ENCODE peak calls at places on chromosomes 5 and 9, in eight cellular contexts. H is breast epithelium, Y is H1, A is sigmoid colon, F is vagina, X is stomach, G is GM12878, E is transverse colon. W is an unnamed sample.

GRCh38 chr9:16429671-16430070 is 440.8 kb downstream of the BNC2 start:
- DNase-seq in H (no peak), Y (no peak), A (no peak), F (no peak), X (no peak), G (no peak), E (no peak), W (no peak)

GRCh38 chr5:72366324-72366976 is 46.3 kb downstream of the PTCD2 start:
- DNase-seq in H (no peak), Y (no peak), A (peak; percentile 81), F (no peak), X (peak; percentile 72), G (peak; percentile 43), E (peak; percentile 63), W (no peak)

GRCh38 chr9:79581794-79582193 is 10.0 kb downstream of the TLE4 start:
- DNase-seq in H (no peak), Y (no peak), A (no peak), F (no peak), X (no peak), G (no peak), E (no peak), W (no peak)

GRCh38 chr9:89804766-89805531 is 200.1 kb downstream of the GADD45G start:
- DNase-seq in H (no peak), Y (no peak), A (no peak), F (no peak), X (no peak), G (no peak), E (no peak), W (no peak)

GRCh38 chr9:20624201-20625002 is 2.1 kb upstream of the MLLT3 start:
- DNase-seq in H (no peak), Y (no peak), A (peak; percentile 74), F (no peak), X (peak; percentile 63), G (peak; percentile 80), E (peak; percentile 65), W (no peak)

GRCh38 chr5:158895573-158895972 is 204.1 kb downstream of the EBF1 start:
- DNase-seq in H (no peak), Y (no peak), A (no peak), F (no peak), X (no peak), G (no peak), E (no peak), W (no peak)

GRCh38 chr5:52706775-52707174 is 80.9 kb upstream of the ITGA1 start:
- DNase-seq in H (no peak), Y (no peak), A (no peak), F (no peak), X (no peak), G (no peak), E (no peak), W (no peak)

GRCh38 chr9:34566972-34567371 is 22.6 kb downstream of the CNTFR start:
- DNase-seq in H (no peak), Y (no peak), A (no peak), F (no peak), X (no peak), G (no peak), E (no peak), W (no peak)

GRCh38 chr9:15374310-15374709 is 48.4 kb upstream of the SNAPC3 start:
- DNase-seq in H (no peak), Y (no peak), A (no peak), F (no peak), X (no peak), G (no peak), E (no peak), W (no peak)

GRCh38 chr5:138989720-138990119 is 114.6 kb upstream of the LRRTM2 start:
- DNase-seq in H (no peak), Y (no peak), A (no peak), F (peak; percentile 28), X (no peak), G (no peak), E (no peak), W (no peak)

GRCh38 chr5:952597-953271 is 55.9 kb upstream of the NKD2 start:
- DNase-seq in H (no peak), Y (no peak), A (no peak), F (peak; percentile 72), X (no peak), G (no peak), E (no peak), W (no peak)

GRCh38 chr5:99543841-99544240 is 615.0 kb upstream of the CHD1 start:
- DNase-seq in H (no peak), Y (no peak), A (no peak), F (no peak), X (no peak), G (no peak), E (no peak), W (no peak)

GRCh38 chr9:88777498-88778312 is 213.6 kb upstream of the S1PR3 start:
- DNase-seq in H (no peak), Y (no peak), A (no peak), F (no peak), X (no peak), G (no peak), E (no peak), W (no peak)
- TF ChIP-seq POLR2AphosphoS5 in H (no peak), Y (no peak), A (no peak), F (no peak), X (no peak), G (no peak), E (no peak), W (no peak)

GRCh38 chr9:135983745-135984710 is 22.9 kb upstream of the UBAC1 start:
- DNase-seq in H (no peak), Y (no peak), A (no peak), F (no peak), X (no peak), G (no peak), E (no peak), W (no peak)

GRCh38 chr9:135978650-135979461 is 17.7 kb upstream of the UBAC1 start:
- DNase-seq in H (no peak), Y (no peak), A (no peak), F (no peak), X (no peak), G (no peak), E (no peak), W (no peak)

GRCh38 chr9:135982499-135983264 is 21.5 kb upstream of the UBAC1 start:
- DNase-seq in H (no peak), Y (no peak), A (no peak), F (no peak), X (no peak), G (no peak), E (no peak), W (no peak)

GRCh38 chr9:135979472-135980166 is 18.4 kb upstream of the UBAC1 start:
- DNase-seq in H (no peak), Y (no peak), A (no peak), F (no peak), X (no peak), G (no peak), E (no peak), W (no peak)

GRCh38 chr9:135980926-135981630 is 19.9 kb upstream of the UBAC1 start:
- DNase-seq in H (no peak), Y (no peak), A (no peak), F (no peak), X (no peak), G (no peak), E (no peak), W (no peak)
- TF ChIP-seq POLR2AphosphoS5 in H (no peak), Y (no peak), A (no peak), F (no peak), X (no peak), G (no peak), E (no peak), W (no peak)

GRCh38 chr9:76219555-76220151 is 174.6 kb downstream of the RFK start:
- DNase-seq in H (no peak), Y (no peak), A (no peak), F (no peak), X (no peak), G (no peak), E (no peak), W (no peak)

GRCh38 chr9:76221423-76221822 is 172.8 kb downstream of the RFK start:
- DNase-seq in H (no peak), Y (no peak), A (no peak), F (no peak), X (no peak), G (no peak), E (no peak), W (no peak)

GRCh38 chr9:76227165-76227564 is 167.1 kb downstream of the RFK start:
- DNase-seq in H (no peak), Y (no peak), A (no peak), F (no peak), X (no peak), G (no peak), E (no peak), W (no peak)

GRCh38 chr9:76218868-76219462 is 175.3 kb downstream of the RFK start:
- DNase-seq in H (no peak), Y (no peak), A (no peak), F (no peak), X (no peak), G (no peak), E (no peak), W (no peak)

DNA sequence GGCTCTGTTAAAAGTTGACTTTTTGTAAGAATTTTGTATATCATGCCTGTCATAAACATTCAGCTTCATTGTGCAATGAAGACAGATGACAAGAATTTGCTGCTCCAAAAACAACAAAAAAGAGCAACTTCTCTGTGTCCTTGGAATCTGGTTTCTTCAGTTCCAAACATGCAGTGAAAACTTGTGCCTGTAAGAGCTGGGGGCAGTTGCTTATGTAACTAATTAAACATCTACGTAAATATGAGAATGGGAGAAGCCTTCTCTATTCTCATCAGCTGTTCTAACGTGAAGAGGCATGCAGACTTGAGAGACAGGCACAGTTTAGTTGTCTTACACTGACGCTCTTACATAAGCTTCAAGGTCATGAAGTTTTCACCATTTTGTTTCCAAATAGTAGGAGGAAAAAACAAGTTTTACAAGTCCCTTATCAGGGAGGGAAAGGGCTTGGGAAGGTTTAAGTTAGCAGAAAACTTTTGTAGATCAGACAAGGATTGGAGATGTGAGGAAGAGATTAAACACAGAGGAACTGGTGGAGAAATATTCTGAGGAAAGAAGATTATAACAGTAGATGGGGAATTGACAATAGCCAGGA is 170.4 kb downstream of the RFK start:
- DNase-seq in H (no peak), Y (no peak), A (no peak), F (no peak), X (no peak), G (no peak), E (no peak), W (no peak)
- TF ChIP-seq POLR2AphosphoS5 in H (no peak), Y (no peak), A (no peak), F (no peak), X (no peak), G (no peak), E (no peak), W (no peak)

GRCh38 chr9:18922161-18922910 is 110.7 kb downstream of the SAXO1 start:
- DNase-seq in H (no peak), Y (no peak), A (no peak), F (no peak), X (no peak), G (no peak), E (no peak), W (no peak)

GRCh38 chr9:18925880-18926279 is 107.1 kb downstream of the SAXO1 start:
- DNase-seq in H (no peak), Y (no peak), A (no peak), F (no peak), X (no peak), G (no peak), E (no peak), W (no peak)

GRCh38 chr9:18923167-18923566 is 109.8 kb downstream of the SAXO1 start:
- DNase-seq in H (no peak), Y (no peak), A (no peak), F (peak; percentile 52), X (no peak), G (no peak), E (no peak), W (no peak)

GRCh38 chr9:18921677-18922076 is 111.3 kb downstream of the SAXO1 start:
- DNase-seq in H (no peak), Y (no peak), A (no peak), F (no peak), X (no peak), G (no peak), E (no peak), W (no peak)

GRCh38 chr9:18923671-18924430 is 109.2 kb downstream of the SAXO1 start:
- DNase-seq in H (no peak), Y (no peak), A (no peak), F (peak; percentile 58), X (no peak), G (no peak), E (no peak), W (no peak)
- TF ChIP-seq POLR2AphosphoS5 in H (no peak), Y (no peak), A (no peak), F (no peak), X (no peak), G (no peak), E (no peak), W (no peak)

W was measured in GM12891.